ENCODE peak calls at places on chromosomes 3 and 15, in ten cellular contexts. J is pancreas, H is sigmoid colon, Q is H9, U is Peyer's patch, I is A549, C is SK-N-SH, V is mucosa of descending colon, K is psoas muscle, E is lung. Z is an unnamed sample.
A peak's percentile ranks its signal among the peaks of the same experiment; 100 is the strongest.

GRCh38 chr3:53672987-53673386 is 173.2 kb downstream of the CHDH start:
- DNase-seq in J (no peak), H (no peak), Q (no peak), U (no peak), I (no peak), C (no peak), V (no peak), K (no peak), E (no peak), Z (no peak)

GRCh38 chr15:23074684-23075083 is 35.3 kb upstream of the TUBGCP5 start:
- DNase-seq in J (no peak), H (no peak), Q (no peak), U (no peak), I (no peak), C (no peak), V (no peak), K (no peak), E (no peak), Z (no peak)

GRCh38 chr3:114480442-114480841 is 186.6 kb downstream of the TIGIT start:
- DNase-seq in J (no peak), H (no peak), Q (no peak), U (no peak), I (no peak), C (no peak), V (no peak), K (no peak), E (no peak), Z (no peak)

GRCh38 chr15:62067448-62068044 is 769 bp downstream of the C2CD4A start:
- DNase-seq in J (peak; percentile 75), H (peak; percentile 67), Q (peak; percentile 50), U (no peak), I (peak; percentile 49), C (peak; percentile 49), V (peak; percentile 28), K (peak; percentile 20), E (no peak), Z (no peak)

GRCh38 chr3:127762077-127762786 is 60.1 kb downstream of the MGLL start:
- DNase-seq in J (no peak), H (peak; percentile 81), Q (no peak), U (peak; percentile 22), I (no peak), C (no peak), V (peak; percentile 38), K (no peak), E (peak; percentile 74), Z (no peak)

GRCh38 chr3:147943265-147943945 is 534.2 kb downstream of the ZIC1 start:
- DNase-seq in J (no peak), H (no peak), Q (no peak), U (no peak), I (peak; percentile 36), C (no peak), V (no peak), K (no peak), E (no peak), Z (no peak)

GRCh38 chr3:29144361-29144760 is 136.5 kb upstream of the RBMS3 start:
- DNase-seq in J (no peak), H (no peak), Q (no peak), U (no peak), I (no peak), C (no peak), V (no peak), K (no peak), E (no peak), Z (no peak)

GRCh38 chr3:156151824-156152428 is 31.5 kb downstream of the KCNAB1 start:
- DNase-seq in J (peak; percentile 81), H (peak; percentile 85), Q (peak; percentile 80), U (peak; percentile 40), I (peak; percentile 74), C (peak; percentile 68), V (peak; percentile 72), K (peak; percentile 45), E (peak; percentile 61), Z (peak; percentile 74)

GRCh38 chr3:189122526-189123205 is 49.1 kb upstream of the TPRG1 start:
- DNase-seq in J (no peak), H (no peak), Q (no peak), U (no peak), I (no peak), C (no peak), V (no peak), K (no peak), E (no peak), Z (no peak)

GRCh38 chr3:160448845-160449659 is 534 bp downstream of the TRIM59 start:
- DNase-seq in J (peak; percentile 74), H (peak; percentile 68), Q (no peak), U (no peak), I (peak; percentile 83), C (peak; percentile 37), V (no peak), K (no peak), E (no peak), Z (no peak)

GRCh38 chr15:84979651-84980050 is 2.0 kb upstream of the PDE8A start:
- DNase-seq in J (peak; percentile 66), H (no peak), Q (peak; percentile 64), U (no peak), I (peak; percentile 38), C (no peak), V (peak; percentile 40), K (peak; percentile 34), E (no peak), Z (no peak)

GRCh38 chr15:76169792-76170425 is 110.1 kb downstream of the TMEM266 start:
- DNase-seq in J (no peak), H (no peak), Q (no peak), U (no peak), I (no peak), C (no peak), V (no peak), K (peak; percentile 46), E (no peak), Z (no peak)

GRCh38 chr3:22885039-22885438 is 318.1 kb upstream of the UBE2E2 start:
- DNase-seq in J (no peak), H (no peak), Q (no peak), U (no peak), I (no peak), C (no peak), V (no peak), K (no peak), E (no peak), Z (no peak)
- TF ChIP-seq CTCF in J (no peak), H (no peak), Q (no peak), U (no peak), I (no peak), C (no peak), V (no peak), K (no peak), E (no peak), Z (no peak)

GRCh38 chr3:56684029-56684428 is 964 bp upstream of the TASOR start:
- DNase-seq in J (no peak), H (no peak), Q (no peak), U (no peak), I (no peak), C (no peak), V (no peak), K (no peak), E (no peak), Z (no peak)

GRCh38 chr3:56683122-56683817 is at the start of gene TASOR:
- DNase-seq in J (peak; percentile 94), H (peak; percentile 91), Q (peak; percentile 77), U (peak; percentile 84), I (peak; percentile 84), C (peak; percentile 98), V (peak; percentile 85), K (peak; percentile 88), E (peak; percentile 83), Z (peak; percentile 77)

GRCh38 chr3:56680054-56680453 is 3.0 kb downstream of the TASOR start:
- DNase-seq in J (no peak), H (no peak), Q (no peak), U (no peak), I (no peak), C (no peak), V (no peak), K (no peak), E (no peak), Z (no peak)

GRCh38 chr3:56682458-56683121 is 475 bp downstream of the TASOR start:
- DNase-seq in J (peak; percentile 85), H (peak; percentile 88), Q (peak; percentile 64), U (peak; percentile 74), I (peak; percentile 78), C (peak; percentile 79), V (peak; percentile 82), K (peak; percentile 73), E (peak; percentile 73), Z (peak; percentile 72)

GRCh38 chr3:56681963-56682457 is 1.1 kb downstream of the TASOR start:
- DNase-seq in J (no peak), H (no peak), Q (peak; percentile 81), U (no peak), I (no peak), C (no peak), V (no peak), K (no peak), E (no peak), Z (no peak)
- H3K4me1 ChIP-seq in J (peaks cover 16% of the 10 kb centered on the region), H (no peaks in the 10 kb centered on the region), Q (no peaks in the 10 kb centered on the region), U (peaks cover 20% of the 10 kb centered on the region), I (peaks cover 24% of the 10 kb centered on the region), C (peaks cover 15% of the 10 kb centered on the region), V (peaks cover 12% of the 10 kb centered on the region), K (peaks cover 17% of the 10 kb centered on the region), E (no peaks in the 10 kb centered on the region), Z (no peaks in the 10 kb centered on the region)

DNA sequence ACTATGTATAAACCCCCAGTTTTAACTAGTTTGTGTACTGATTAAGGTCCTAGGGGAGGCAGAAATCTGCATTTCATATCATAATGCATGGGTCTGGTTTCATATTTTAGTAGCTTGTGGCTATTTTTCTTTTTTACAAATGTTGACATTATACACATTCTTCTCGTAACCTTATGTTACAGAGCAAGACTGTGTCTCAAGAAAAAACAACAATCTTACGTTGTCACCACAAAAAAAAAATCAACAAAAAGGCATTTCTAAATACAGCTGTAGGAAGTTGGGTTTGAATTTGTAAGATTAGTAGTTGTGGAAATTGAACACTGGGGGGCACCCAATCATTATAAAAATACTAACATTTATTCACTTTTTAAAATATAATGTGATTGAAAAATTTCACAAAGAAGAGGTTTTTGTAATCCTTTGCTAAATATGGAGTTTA is 17.9 kb downstream of the SERP1 start:
- DNase-seq in J (no peak), H (no peak), Q (no peak), U (no peak), I (peak; percentile 16), C (peak; percentile 27), V (no peak), K (no peak), E (no peak), Z (no peak)
- TF ChIP-seq CTCF in J (no peak), H (no peak), Q (peak; percentile 55), U (peak; percentile 16), I (peak; percentile 45), C (peak; percentile 63), V (no peak), K (no peak), E (no peak), Z (no peak)

GRCh38 chr3:177147790-177148189 is 49.5 kb downstream of the TBL1XR1 start:
- DNase-seq in J (no peak), H (no peak), Q (no peak), U (no peak), I (no peak), C (no peak), V (no peak), K (no peak), E (no peak), Z (no peak)
- H3K4me1 ChIP-seq in J (peaks cover 26% of the 10 kb centered on the region), H (no peaks in the 10 kb centered on the region), Q (peaks cover 6% of the 10 kb centered on the region), U (peaks cover 45% of the 10 kb centered on the region), I (peaks cover 59% of the 10 kb centered on the region), C (peaks cover 24% of the 10 kb centered on the region), V (peaks cover 44% of the 10 kb centered on the region), K (peaks cover 62% of the 10 kb centered on the region), E (peaks cover 41% of the 10 kb centered on the region), Z (peaks cover 16% of the 10 kb centered on the region)

Z was measured in breast epithelium.